ENCODE peak calls at places on chromosomes 16 and 17, in five cellular contexts. H, G, A, S and P are unnamed samples. For H3K36me3, the result is how much of the 10 kb centered on the place peaks cover.

GRCh38 chr16:72427786-72428480 is 256.0 kb upstream of the PMFBP1 start:
- DNase-seq in H (no peak), G (no peak), S (no peak), A (no peak), P (no peak)

GRCh38 chr17:12590417-12590816 is 75.3 kb upstream of the MYOCD start:
- DNase-seq in A (no peak), S (no peak), H (no peak), G (no peak), P (no peak)

GRCh38 chr17:19578545-19578944 is 44.9 kb downstream of the SLC47A1 start:
- DNase-seq in G (no peak), A (no peak), S (no peak), H (no peak), P (no peak)

GRCh38 chr17:59890720-59891119 is 2.0 kb downstream of the TUBD1 start:
- DNase-seq in H (no peak), S (no peak), G (no peak), A (no peak), P (no peak)

GRCh38 chr17:9419932-9420453 is 155.6 kb downstream of the STX8 start:
- DNase-seq in S (no peak), G (no peak), H (no peak), A (peak), P (no peak)

GRCh38 chr16:52837251-52837650 is 215.4 kb downstream of the CHD9NB start:
- DNase-seq in G (no peak), S (no peak), H (no peak), A (peak), P (no peak)

GRCh38 chr17:51032850-51033249 is 87.8 kb downstream of the SPAG9 start:
- DNase-seq in A (peak), G (no peak), S (no peak), H (no peak), P (no peak)

GRCh38 chr17:38498353-38498752 is 70.1 kb downstream of the ARHGAP23 start:
- DNase-seq in S (no peak), G (no peak), A (no peak), H (no peak), P (no peak)

GRCh38 chr16:77221482-77221881 is 22.3 kb downstream of the SYCE1L start:
- DNase-seq in G (no peak), H (no peak), A (no peak), S (no peak), P (no peak)

GRCh38 chr17:44758414-44759095 is at the start of gene ADAM11:
- DNase-seq in A (no peak), H (no peak), G (no peak), S (no peak), P (no peak)

GRCh38 chr16:50866806-50867205 is 124.9 kb downstream of the CYLD start:
- DNase-seq in A (no peak), H (no peak), S (no peak), G (no peak), P (no peak)

GRCh38 chr16:19722981-19723380 is 4.9 kb downstream of the IQCK start:
- DNase-seq in H (no peak), S (no peak), G (no peak), A (no peak), P (no peak)

GRCh38 chr17:14282700-14283099 is 18.2 kb upstream of the HS3ST3B1 start:
- DNase-seq in S (no peak), G (no peak), H (no peak), A (no peak), P (no peak)

DNA sequence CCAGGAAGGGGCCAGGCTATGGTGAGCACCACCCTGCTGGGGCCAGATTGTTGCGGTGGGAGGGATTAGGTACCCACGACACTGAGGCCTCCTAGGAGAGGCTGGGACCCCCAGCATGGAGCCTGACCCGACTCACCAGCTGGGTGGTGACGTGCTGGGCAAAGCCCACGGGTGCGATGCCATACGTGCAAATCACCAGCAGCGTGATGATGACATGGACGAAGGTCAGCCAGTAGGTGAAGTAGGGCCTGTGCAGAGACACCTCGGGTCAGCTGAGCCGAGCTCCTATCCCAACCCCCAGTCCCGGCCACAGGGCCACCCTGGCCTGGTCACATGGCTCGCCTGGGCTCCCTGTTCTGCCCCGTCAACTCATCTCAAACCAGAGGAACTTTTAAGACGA is 7.5 kb downstream of the AANAT start:
- DNase-seq in H (no peak), G (no peak), A (no peak), S (no peak), P (no peak)
- H3K36me3 ChIP-seq in H (under half), G (under half), A (under half), S (under half), P (under half)

DNA sequence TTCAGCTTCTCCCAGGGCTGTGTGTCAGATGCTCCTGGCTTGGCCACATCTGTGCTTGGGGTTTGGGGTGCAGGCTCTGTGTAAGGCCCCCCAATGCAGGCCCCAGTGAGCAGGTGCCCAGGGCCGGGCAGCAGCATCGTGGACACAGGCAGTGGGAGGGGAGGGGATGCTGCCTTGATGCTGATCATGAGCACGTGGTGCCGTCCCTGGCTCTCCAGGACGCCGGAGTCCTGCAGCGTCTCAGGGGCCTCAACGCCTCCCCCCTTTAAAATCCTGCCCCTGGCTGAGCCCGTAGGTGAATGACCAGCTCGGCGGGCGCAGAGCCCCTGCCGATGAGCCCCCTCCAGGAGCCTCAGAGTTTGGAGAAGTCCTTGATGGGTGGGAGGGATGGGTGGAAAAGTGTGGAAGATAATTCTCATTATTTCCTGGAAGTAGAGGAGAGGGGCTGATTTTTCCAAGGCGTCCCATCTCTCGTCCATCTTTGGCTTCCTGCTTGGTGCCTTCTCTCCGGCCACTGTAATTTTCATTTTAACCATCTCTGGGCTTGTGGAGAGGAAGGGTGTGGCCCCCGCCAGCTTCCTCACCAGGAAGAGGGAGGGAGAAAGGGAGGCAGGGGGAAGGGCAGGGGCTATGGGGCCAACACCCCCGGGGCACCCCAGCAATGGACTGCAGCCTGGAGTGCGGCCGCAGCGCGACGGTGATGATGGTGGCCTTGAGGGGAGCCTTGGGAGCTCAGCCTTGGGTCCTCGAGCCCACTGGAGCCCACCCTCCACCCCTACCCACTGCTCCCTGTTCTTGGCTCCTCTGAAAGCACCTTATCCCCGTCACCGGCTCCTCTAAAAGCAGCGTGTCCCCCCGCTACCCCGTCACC is 9.3 kb downstream of the METRNL start:
- DNase-seq in H (no peak), A (no peak), S (no peak), G (no peak), P (no peak)
- H3K36me3 ChIP-seq in H (under half), A (under half), S (under half), G (under half), P (under half)

DNA sequence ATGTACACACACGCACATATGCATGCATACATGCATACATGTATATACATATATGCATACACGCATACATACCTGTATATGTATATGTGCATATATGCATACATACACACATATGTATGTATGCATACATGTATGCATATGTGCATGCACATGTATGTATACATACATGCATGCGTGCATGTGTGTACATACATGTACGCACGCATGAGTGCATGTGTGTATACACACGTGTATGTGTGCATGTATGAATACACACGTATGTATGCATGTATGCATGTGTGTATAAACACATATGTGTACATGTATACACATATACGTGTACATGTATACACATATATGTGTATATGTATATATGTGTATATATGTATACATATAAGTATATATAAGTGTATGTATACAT is 28.5 kb upstream of the DLX3 start:
- DNase-seq in S (no peak), G (no peak), A (no peak), H (no peak), P (no peak)
- H3K36me3 ChIP-seq in S (under half), G (under half), A (under half), H (under half), P (under half)

GRCh38 chr17:81715872-81716673 is 4.0 kb downstream of the SLC25A10 start:
- DNase-seq in H (no peak), A (no peak), S (no peak), G (no peak), P (no peak)

GRCh38 chr17:81717766-81718089 is 5.6 kb downstream of the SLC25A10 start:
- DNase-seq in G (no peak), S (no peak), H (no peak), A (no peak), P (no peak)

GRCh38 chr17:81715107-81715871 is 3.2 kb downstream of the SLC25A10 start:
- DNase-seq in A (no peak), S (no peak), H (no peak), G (no peak), P (no peak)

GRCh38 chr17:81717049-81717765 is 5.1 kb downstream of the SLC25A10 start:
- DNase-seq in A (no peak), G (no peak), S (no peak), H (no peak), P (no peak)

DNA sequence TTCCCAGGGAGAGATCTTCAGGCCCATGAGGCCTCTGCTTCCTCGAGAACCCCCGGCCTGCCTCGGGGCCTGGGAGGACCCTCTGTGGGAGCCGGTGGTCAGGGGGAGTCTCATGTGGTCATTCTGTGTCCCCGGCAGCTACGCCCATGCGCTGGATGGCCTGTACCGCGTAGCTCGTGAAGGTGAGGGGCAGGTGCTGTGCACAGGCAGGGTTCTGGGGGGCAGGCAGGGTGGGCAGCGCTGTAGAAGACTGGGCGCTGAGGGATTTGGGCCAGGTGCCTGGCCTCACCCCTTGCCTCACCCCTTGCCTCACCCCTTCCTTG is 4.6 kb downstream of the SLC25A10 start:
- DNase-seq in A (no peak), H (no peak), S (no peak), G (no peak), P (no peak)
- H3K36me3 ChIP-seq in A (under half), H (under half), S (under half), G (under half), P (under half)

GRCh38 chr16:23485841-23486240 is 24.5 kb downstream of the GGA2 start:
- DNase-seq in A (no peak), H (no peak), S (no peak), G (no peak), P (no peak)

GRCh38 chr16:23485257-23485614 is 25.1 kb downstream of the GGA2 start:
- DNase-seq in H (no peak), S (no peak), A (no peak), G (no peak), P (no peak)

GRCh38 chr16:23484501-23485256 is 25.6 kb downstream of the GGA2 start:
- DNase-seq in G (no peak), S (no peak), H (no peak), A (no peak), P (no peak)

GRCh38 chr16:23482778-23483177 is 27.5 kb downstream of the GGA2 start:
- DNase-seq in A (no peak), G (no peak), H (no peak), S (no peak), P (no peak)

GRCh38 chr16:23486480-23486879 is 23.8 kb downstream of the GGA2 start:
- DNase-seq in H (no peak), S (no peak), G (no peak), A (no peak), P (no peak)
- H3K36me3 ChIP-seq in H (under half), S (under half), G (half or more), A (under half), P (under half)

DNA sequence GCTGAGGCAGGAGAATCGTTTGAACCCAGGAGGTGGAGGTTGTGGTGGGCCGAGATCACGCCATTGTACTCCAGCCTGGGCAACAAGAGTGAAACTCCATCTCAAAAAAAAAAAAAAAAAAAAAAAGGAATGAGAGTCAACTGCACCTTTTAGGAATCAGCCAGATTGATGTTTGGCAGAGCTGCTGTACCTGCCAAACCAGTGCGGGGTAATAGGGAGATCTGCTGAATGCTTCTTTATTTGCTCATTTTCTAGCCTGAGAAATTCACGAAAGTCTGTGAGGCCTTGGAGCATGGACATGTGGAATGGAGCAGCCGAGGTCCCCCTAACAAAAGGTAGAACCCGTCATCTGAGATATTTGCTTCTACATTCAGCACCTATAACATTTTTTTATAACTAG is 18.4 kb downstream of the OGFOD1 start:
- DNase-seq in A (no peak), H (no peak), S (no peak), G (no peak), P (no peak)
- H3K36me3 ChIP-seq in A (half or more), H (under half), S (under half), G (half or more), P (under half)

DNA sequence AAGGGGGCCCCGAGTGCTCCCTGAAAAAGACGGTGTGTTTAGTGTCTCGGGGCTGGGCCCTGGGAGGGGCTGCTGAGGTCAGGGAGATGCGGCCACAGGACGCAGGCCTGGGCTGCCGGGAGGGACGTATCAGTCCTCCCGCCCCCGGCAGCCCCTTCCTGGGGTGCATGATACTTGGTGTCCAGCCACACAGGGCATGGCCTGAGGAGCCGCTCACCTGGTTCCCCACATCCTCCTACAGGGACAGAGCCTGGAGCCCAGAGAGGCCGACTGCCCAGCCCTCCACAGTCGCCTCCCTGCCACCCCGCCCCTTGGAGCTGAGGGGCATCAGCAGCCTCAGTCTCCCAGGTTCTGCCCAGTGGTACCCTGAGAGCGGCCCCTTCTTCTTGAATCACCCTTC is 12.0 kb upstream of the DEF8 start:
- DNase-seq in H (no peak), S (no peak), A (no peak), G (no peak), P (no peak)
- H3K36me3 ChIP-seq in H (under half), S (under half), A (under half), G (under half), P (under half)

GRCh38 chr16:8893426-8893825 is 11.3 kb downstream of the LITAFD start:
- DNase-seq in A (no peak), G (no peak), S (no peak), H (no peak), P (no peak)
- H3K36me3 ChIP-seq in A (under half), G (half or more), S (under half), H (under half), P (under half)

GRCh38 chr16:68021490-68021889 is 1.5 kb downstream of the DDX28 start:
- DNase-seq in A (no peak), S (no peak), G (no peak), H (no peak), P (no peak)
- H3K36me3 ChIP-seq in A (under half), S (under half), G (under half), H (under half), P (under half)